ENCODE peak calls at places on chromosomes 4 and X, in four cellular contexts. M, B, G and Q are unnamed samples. For H3K9me3, the result is how much of the 10 kb centered on the place peaks cover.

GRCh38 chrX:129318375-129318774 is 204.9 kb downstream of the SMARCA1 start:
- DNase-seq in M (no peak), B (no peak), G (no peak), Q (no peak)

GRCh38 chr4:38030023-38030422 is 69.8 kb downstream of the PTTG2 start:
- DNase-seq in M (no peak), B (no peak), G (no peak), Q (no peak)

GRCh38 chr4:78667764-78668163 is 108.4 kb upstream of the BMP2K start:
- DNase-seq in M (no peak), B (no peak), G (no peak), Q (no peak)

GRCh38 chrX:123924181-123924580 is 37.3 kb upstream of the STAG2 start:
- DNase-seq in M (no peak), B (no peak), G (no peak), Q (no peak)

GRCh38 chr4:128322986-128323385 is 35.4 kb upstream of the PGRMC2 start:
- DNase-seq in M (no peak), B (no peak), G (no peak), Q (no peak)

GRCh38 chr4:6910340-6910959 is 824 bp downstream of the TBC1D14 start:
- DNase-seq in M (no peak), B (no peak), G (no peak), Q (no peak)

GRCh38 chrX:135010921-135011320 is 11.4 kb downstream of the RTL8B start:
- DNase-seq in M (no peak), B (no peak), G (no peak), Q (no peak)

GRCh38 chr4:106277140-106277680 is 38.8 kb downstream of the TBCK start:
- DNase-seq in M (no peak), B (no peak), G (no peak), Q (no peak)

GRCh38 chrX:5681159-5681558 is 547.5 kb downstream of the NLGN4X start:
- DNase-seq in M (no peak), B (no peak), G (no peak), Q (no peak)

GRCh38 chr4:54400802-54401201 is 171.7 kb downstream of the PDGFRA start:
- DNase-seq in M (no peak), B (no peak), G (no peak), Q (no peak)

GRCh38 chrX:17474892-17475291 is 99.9 kb downstream of the NHS start:
- DNase-seq in M (no peak), B (no peak), G (no peak), Q (no peak)

GRCh38 chr4:99290848-99291786 is at the start of gene ADH1A:
- DNase-seq in M (no peak), B (no peak), G (no peak), Q (no peak)

GRCh38 chr4:88526221-88526815 is 2.7 kb upstream of the PYURF start:
- DNase-seq in M (no peak), B (no peak), G (no peak), Q (no peak)

GRCh38 chr4:138734746-138735145 is 280.8 kb upstream of the NOCT start:
- DNase-seq in M (no peak), B (no peak), G (no peak), Q (no peak)

GRCh38 chr4:141058739-141059507 is 74.3 kb downstream of the RNF150 start:
- DNase-seq in M (no peak), B (no peak), G (no peak), Q (no peak)

GRCh38 chrX:151984328-151984727 is 9.9 kb upstream of the GABRE start:
- DNase-seq in M (no peak), B (no peak), G (no peak), Q (no peak)

GRCh38 chr4:47538516-47538915 is 53.4 kb downstream of the ATP10D start:
- DNase-seq in M (no peak), B (no peak), G (no peak), Q (no peak)

GRCh38 chrX:85109235-85109634 is 105.6 kb downstream of the APOOL start:
- DNase-seq in M (peak), B (no peak), G (no peak), Q (no peak)
- H3K9me3 ChIP-seq in M (under half), B (under half), G (under half), Q (under half)

DNA sequence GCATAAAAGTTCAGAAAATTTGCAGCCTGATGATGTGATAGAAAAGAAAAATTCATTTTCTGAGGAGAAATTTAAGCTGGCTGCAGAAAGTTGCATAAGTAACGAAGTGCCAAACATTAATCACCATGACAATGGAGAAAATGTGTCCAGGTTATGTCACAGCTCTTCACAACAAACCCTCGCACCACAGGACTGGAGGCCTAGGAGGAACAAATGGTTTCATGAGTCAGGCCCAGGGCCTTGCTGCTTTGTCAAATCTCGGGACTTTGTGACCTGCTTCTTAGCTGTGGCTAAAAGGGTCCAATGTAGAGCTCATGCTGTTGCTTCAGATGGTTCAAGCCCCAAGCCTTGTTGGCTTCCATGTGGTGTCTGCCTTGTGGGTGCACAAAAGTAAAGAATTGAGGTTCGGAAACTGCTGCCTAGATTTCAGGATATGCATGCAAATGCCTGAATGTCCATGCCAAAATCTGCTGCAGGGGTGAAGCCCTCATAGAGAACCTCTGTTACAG is 527.4 kb downstream of the SH3BGRL start:
- DNase-seq in M (no peak), B (no peak), G (no peak), Q (no peak)
- H3K9me3 ChIP-seq in M (under half), B (under half), G (under half), Q (under half)

GRCh38 chr4:183329244-183329643 is 7.0 kb upstream of the CLDN24 start:
- DNase-seq in M (no peak), B (no peak), G (no peak), Q (no peak)

GRCh38 chr4:183326853-183327252 is 4.6 kb upstream of the CLDN24 start:
- DNase-seq in M (no peak), B (no peak), G (no peak), Q (no peak)

GRCh38 chr4:183329954-183330742 is 7.9 kb upstream of the CLDN24 start:
- DNase-seq in M (no peak), B (no peak), G (no peak), Q (no peak)

GRCh38 chr4:183328832-183329231 is 6.6 kb upstream of the CLDN24 start:
- DNase-seq in M (no peak), B (no peak), G (no peak), Q (no peak)

GRCh38 chr4:183327827-183328226 is 5.6 kb upstream of the CLDN24 start:
- DNase-seq in M (no peak), B (no peak), G (no peak), Q (no peak)
- H3K9me3 ChIP-seq in M (under half), B (under half), G (under half), Q (under half)

DNA sequence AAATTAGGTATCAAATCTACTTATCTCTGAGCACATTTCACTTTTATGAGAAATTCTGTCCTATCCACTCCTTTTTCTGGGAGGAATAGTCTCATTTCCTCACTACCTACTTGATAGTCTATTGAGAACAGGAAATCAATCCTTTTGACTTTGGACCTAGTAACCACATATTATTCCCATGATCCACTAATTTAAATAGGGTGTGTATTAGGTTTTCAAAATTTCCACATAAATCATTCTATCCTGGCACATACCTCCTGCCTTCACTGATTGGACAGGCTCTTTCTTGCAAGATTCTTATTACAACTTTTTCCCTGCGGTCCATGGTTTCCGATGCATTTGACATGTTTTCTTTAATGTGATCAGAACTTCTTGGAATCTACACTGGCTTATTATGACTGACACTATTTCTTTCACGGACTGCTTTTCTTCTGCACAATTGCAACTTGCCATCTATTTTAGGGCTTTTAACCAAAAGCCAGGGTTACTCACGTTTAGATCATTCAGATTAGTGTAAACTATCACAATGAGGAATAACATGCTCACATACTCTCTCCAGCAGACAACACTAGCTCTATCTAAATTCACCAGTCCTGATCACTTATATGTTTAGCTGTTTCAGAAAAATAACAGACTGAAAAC is 419.9 kb upstream of the SLIT2 start:
- DNase-seq in M (no peak), B (no peak), G (no peak), Q (no peak)
- H3K9me3 ChIP-seq in M (under half), B (under half), G (under half), Q (under half)

GRCh38 chrX:41209853-41210252 is 124.1 kb upstream of the DDX3X start:
- DNase-seq in M (no peak), B (no peak), G (no peak), Q (no peak)
- H3K9me3 ChIP-seq in M (under half), B (under half), G (under half), Q (under half)

GRCh38 chrX:66015906-66016689 is 23.8 kb downstream of the VSIG4 start:
- DNase-seq in M (no peak), B (no peak), G (no peak), Q (no peak)
- H3K9me3 ChIP-seq in M (under half), B (under half), G (under half), Q (under half)

DNA sequence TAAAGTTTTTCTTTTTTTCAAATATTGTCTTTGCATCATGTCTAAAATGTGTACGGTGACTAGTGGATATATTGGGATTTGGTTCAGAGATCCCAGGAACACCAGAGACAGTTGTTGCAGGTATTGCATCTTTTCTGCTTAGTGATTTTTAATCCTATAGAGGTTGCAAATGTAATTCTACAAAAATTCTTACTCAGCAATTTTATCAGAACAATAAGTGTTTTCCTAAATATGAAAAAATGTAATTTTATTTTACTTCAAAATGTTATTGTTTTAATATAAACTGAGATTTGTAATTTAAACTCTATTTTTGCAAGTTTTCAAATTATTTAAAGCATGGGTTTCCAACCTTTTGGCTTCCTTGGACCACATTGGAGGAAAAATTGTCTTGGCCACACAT is 8.2 kb downstream of the ZNF718 start:
- DNase-seq in M (no peak), B (no peak), G (no peak), Q (no peak)
- H3K9me3 ChIP-seq in M (under half), B (under half), G (under half), Q (half or more)